ENCODE peak calls at places on chromosomes 12 and 14, in four cellular contexts. One of them, this sample, is unnamed.

GRCh38 chr14:21069388-21070082 is 569 bp upstream of the ARHGEF40 start:
- DNase-seq in WTC11: peak
- DNase-seq in K562: no peak
- DNase-seq in SK-N-SH: peak
- DNase-seq in this sample: no peak

GRCh38 chr12:8687846-8688601 is 9.8 kb upstream of the RIMKLB start:
- DNase-seq in WTC11: no peak
- DNase-seq in K562: no peak
- DNase-seq in SK-N-SH: peak
- DNase-seq in this sample: no peak

GRCh38 chr12:65278576-65279386 is at the start of gene MSRB3:
- DNase-seq in WTC11: peak
- DNase-seq in K562: peak
- DNase-seq in SK-N-SH: peak
- DNase-seq in this sample: peak

GRCh38 chr14:55936691-55937090 is 181.5 kb upstream of the PELI2 start:
- DNase-seq in WTC11: peak
- DNase-seq in K562: no peak
- DNase-seq in SK-N-SH: no peak
- DNase-seq in this sample: no peak

GRCh38 chr14:100593751-100594624 is 6.8 kb upstream of the BEGAIN start:
- DNase-seq in WTC11: peak
- DNase-seq in K562: no peak
- DNase-seq in SK-N-SH: no peak
- DNase-seq in this sample: no peak

GRCh38 chr14:99191663-99192621 is 80.1 kb downstream of the BCL11B start:
- DNase-seq in WTC11: no peak
- DNase-seq in K562: no peak
- DNase-seq in SK-N-SH: no peak
- DNase-seq in this sample: no peak

GRCh38 chr12:132282950-132283771 is 46.2 kb downstream of the GALNT9 start:
- DNase-seq in WTC11: peak
- DNase-seq in K562: no peak
- DNase-seq in SK-N-SH: no peak
- DNase-seq in this sample: peak

GRCh38 chr12:2582631-2583616 is 211.8 kb upstream of the FKBP4 start:
- DNase-seq in WTC11: peak
- DNase-seq in K562: peak
- DNase-seq in SK-N-SH: peak
- DNase-seq in this sample: peak

GRCh38 chr12:71009414-71010142 is 89.0 kb upstream of the PTPRR start:
- DNase-seq in WTC11: no peak
- DNase-seq in K562: no peak
- DNase-seq in SK-N-SH: no peak
- DNase-seq in this sample: no peak

GRCh38 chr14:92603309-92604257 is 90.0 kb downstream of the RIN3 start:
- DNase-seq in WTC11: no peak
- DNase-seq in K562: no peak
- DNase-seq in SK-N-SH: no peak
- DNase-seq in this sample: no peak

GRCh38 chr12:42140901-42141300 is 3.8 kb downstream of the GXYLT1 start:
- DNase-seq in WTC11: no peak
- DNase-seq in K562: no peak
- DNase-seq in SK-N-SH: no peak
- DNase-seq in this sample: no peak

GRCh38 chr14:43579743-43580142 is 927.3 kb downstream of the FSCB start:
- DNase-seq in WTC11: no peak
- DNase-seq in K562: no peak
- DNase-seq in SK-N-SH: no peak
- DNase-seq in this sample: no peak

GRCh38 chr12:1377681-1378080 is 216.7 kb downstream of the FBXL14 start:
- DNase-seq in WTC11: no peak
- DNase-seq in K562: no peak
- DNase-seq in SK-N-SH: no peak
- DNase-seq in this sample: no peak

GRCh38 chr14:91402278-91403068 is 15.1 kb downstream of the CCDC88C start:
- DNase-seq in WTC11: no peak
- DNase-seq in K562: peak
- DNase-seq in SK-N-SH: no peak
- DNase-seq in this sample: no peak

GRCh38 chr14:91341331-91342242 is 76.0 kb downstream of the CCDC88C start:
- DNase-seq in WTC11: no peak
- DNase-seq in K562: no peak
- DNase-seq in SK-N-SH: no peak
- DNase-seq in this sample: no peak

GRCh38 chr12:131794573-131794972 is 33.6 kb upstream of the MMP17 start:
- DNase-seq in WTC11: no peak
- DNase-seq in K562: no peak
- DNase-seq in SK-N-SH: no peak
- DNase-seq in this sample: no peak

GRCh38 chr14:92531151-92531873 is 17.7 kb downstream of the RIN3 start:
- DNase-seq in WTC11: no peak
- DNase-seq in K562: no peak
- DNase-seq in SK-N-SH: no peak
- DNase-seq in this sample: no peak

GRCh38 chr14:65926504-65926903 is 514.0 kb downstream of the FUT8 start:
- DNase-seq in WTC11: peak
- DNase-seq in K562: no peak
- DNase-seq in SK-N-SH: no peak
- DNase-seq in this sample: no peak

GRCh38 chr14:74216671-74217070 is 22.6 kb upstream of the VSX2 start:
- DNase-seq in WTC11: no peak
- DNase-seq in K562: no peak
- DNase-seq in SK-N-SH: no peak
- DNase-seq in this sample: no peak

GRCh38 chr12:123971770-123972447 is 722 bp downstream of the CCDC92 start:
- DNase-seq in WTC11: peak
- DNase-seq in K562: peak
- DNase-seq in SK-N-SH: peak
- DNase-seq in this sample: peak

GRCh38 chr12:102314821-102315220 is 117.2 kb upstream of the PMCH start:
- DNase-seq in WTC11: no peak
- DNase-seq in K562: no peak
- DNase-seq in SK-N-SH: no peak
- DNase-seq in this sample: no peak

GRCh38 chr12:14187966-14188365 is 177.5 kb upstream of the ATF7IP start:
- DNase-seq in WTC11: no peak
- DNase-seq in K562: no peak
- DNase-seq in SK-N-SH: no peak
- DNase-seq in this sample: no peak

GRCh38 chr12:20175704-20176388 is 192.5 kb upstream of the PDE3A start:
- DNase-seq in WTC11: no peak
- DNase-seq in K562: no peak
- DNase-seq in SK-N-SH: no peak
- DNase-seq in this sample: no peak

GRCh38 chr12:93741741-93742085 is 64.5 kb downstream of the CRADD start:
- DNase-seq in WTC11: peak
- DNase-seq in K562: no peak
- DNase-seq in SK-N-SH: peak
- DNase-seq in this sample: peak

GRCh38 chr12:100200450-100201181 is at the start of gene ACTR6:
- DNase-seq in WTC11: peak
- DNase-seq in K562: peak
- DNase-seq in SK-N-SH: peak
- DNase-seq in this sample: peak

GRCh38 chr12:110348431-110349059 is 55.0 kb downstream of the ANAPC7 start:
- DNase-seq in WTC11: no peak
- DNase-seq in K562: no peak
- DNase-seq in SK-N-SH: no peak
- DNase-seq in this sample: no peak

GRCh38 chr12:3964404-3964803 is 91.2 kb upstream of the PARP11 start:
- DNase-seq in WTC11: peak
- DNase-seq in K562: peak
- DNase-seq in SK-N-SH: peak
- DNase-seq in this sample: peak

GRCh38 chr14:96039633-96040311 is 610 bp downstream of the C14orf132 start:
- DNase-seq in WTC11: peak
- DNase-seq in K562: no peak
- DNase-seq in SK-N-SH: peak
- DNase-seq in this sample: no peak

GRCh38 chr12:95412826-95413311 is 61.1 kb upstream of the METAP2 start:
- DNase-seq in WTC11: no peak
- DNase-seq in K562: no peak
- DNase-seq in SK-N-SH: no peak
- DNase-seq in this sample: no peak

GRCh38 chr12:39267886-39268285 is 175.0 kb downstream of the KIF21A start:
- DNase-seq in WTC11: no peak
- DNase-seq in K562: no peak
- DNase-seq in SK-N-SH: no peak
- DNase-seq in this sample: no peak

GRCh38 chr12:124913474-124914391 is 717 bp downstream of the UBC start:
- DNase-seq in WTC11: peak
- DNase-seq in K562: peak
- DNase-seq in SK-N-SH: peak
- DNase-seq in this sample: peak

GRCh38 chr12:122159879-122160278 is 14.1 kb downstream of the IL31 start:
- DNase-seq in WTC11: no peak
- DNase-seq in K562: no peak
- DNase-seq in SK-N-SH: peak
- DNase-seq in this sample: no peak

GRCh38 chr12:55718020-55718419 is 2.2 kb upstream of the RDH5 start:
- DNase-seq in WTC11: peak
- DNase-seq in K562: no peak
- DNase-seq in SK-N-SH: no peak
- DNase-seq in this sample: no peak
- TF ChIP-seq TEAD4 in WTC11: no peak
- TF ChIP-seq TEAD4 in K562: no peak
- TF ChIP-seq TEAD4 in SK-N-SH: no peak
- TF ChIP-seq TEAD4 in this sample: peak

GRCh38 chr12:6336859-6337744 is 4.8 kb downstream of the TNFRSF1A start:
- DNase-seq in WTC11: peak
- DNase-seq in K562: peak
- DNase-seq in SK-N-SH: no peak
- DNase-seq in this sample: no peak
- TF ChIP-seq TEAD4 in WTC11: no peak
- TF ChIP-seq TEAD4 in K562: no peak
- TF ChIP-seq TEAD4 in SK-N-SH: no peak
- TF ChIP-seq TEAD4 in this sample: no peak

DNA sequence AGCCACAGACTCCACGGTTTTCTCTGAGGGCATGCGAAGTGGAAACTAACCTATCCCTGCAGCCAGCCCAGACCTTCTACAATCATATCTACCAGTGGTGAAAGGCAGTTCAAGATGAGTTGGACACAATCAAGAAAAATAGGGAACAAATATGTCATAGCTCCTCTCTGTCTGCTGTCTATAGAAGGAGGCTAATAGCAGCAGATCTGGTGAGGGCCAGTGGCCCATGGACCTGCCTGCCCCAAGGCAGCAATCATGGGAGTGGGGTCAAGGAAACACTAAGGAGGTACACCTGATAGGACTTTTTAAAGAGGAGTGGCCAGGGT is 149.5 kb downstream of the PRKCH start:
- DNase-seq in WTC11: no peak
- DNase-seq in K562: no peak
- DNase-seq in SK-N-SH: no peak
- DNase-seq in this sample: no peak
- TF ChIP-seq TEAD4 in WTC11: no peak
- TF ChIP-seq TEAD4 in K562: no peak
- TF ChIP-seq TEAD4 in SK-N-SH: no peak
- TF ChIP-seq TEAD4 in this sample: no peak

GRCh38 chr12:89884365-89884915 is 175.8 kb upstream of the ATP2B1 start:
- DNase-seq in WTC11: no peak
- DNase-seq in K562: no peak
- DNase-seq in SK-N-SH: no peak
- DNase-seq in this sample: no peak
- TF ChIP-seq TEAD4 in WTC11: no peak
- TF ChIP-seq TEAD4 in K562: no peak
- TF ChIP-seq TEAD4 in SK-N-SH: no peak
- TF ChIP-seq TEAD4 in this sample: no peak

DNA sequence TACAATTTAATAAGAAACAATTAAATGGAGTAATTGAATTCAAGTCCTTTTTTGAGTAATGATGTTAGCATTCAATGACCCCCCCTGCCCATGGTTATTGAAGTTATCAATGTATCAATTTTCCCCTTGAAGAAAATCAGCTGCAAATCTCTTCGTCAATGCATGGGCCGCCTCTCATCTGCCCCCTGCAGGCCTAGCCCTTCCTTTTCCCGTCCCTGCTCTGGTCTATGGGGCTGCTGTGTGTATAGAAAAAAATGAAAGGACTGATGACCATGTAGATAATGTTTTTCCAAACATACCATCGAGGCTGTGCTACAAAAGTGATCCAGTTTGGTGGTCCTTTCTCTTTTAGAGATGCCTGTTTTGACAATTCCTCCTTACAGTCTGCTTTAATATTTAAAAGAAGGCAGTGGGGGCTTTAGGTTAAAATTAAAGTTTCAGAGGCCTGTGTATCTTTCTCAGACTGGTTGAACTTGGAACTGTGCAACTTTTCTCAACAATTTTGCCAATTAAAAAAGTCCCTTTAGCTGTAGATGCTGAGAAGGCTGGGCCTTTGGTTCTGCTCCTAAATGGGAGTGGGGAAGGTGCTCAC is 98.4 kb downstream of the APAF1 start:
- DNase-seq in WTC11: peak
- DNase-seq in K562: peak
- DNase-seq in SK-N-SH: peak
- DNase-seq in this sample: no peak
- TF ChIP-seq TEAD4 in WTC11: no peak
- TF ChIP-seq TEAD4 in K562: no peak
- TF ChIP-seq TEAD4 in SK-N-SH: no peak
- TF ChIP-seq TEAD4 in this sample: no peak

GRCh38 chr14:102828201-102828600 is 51.0 kb downstream of the TRAF3 start:
- DNase-seq in WTC11: no peak
- DNase-seq in K562: no peak
- DNase-seq in SK-N-SH: no peak
- DNase-seq in this sample: no peak
- TF ChIP-seq TEAD4 in WTC11: no peak
- TF ChIP-seq TEAD4 in K562: no peak
- TF ChIP-seq TEAD4 in SK-N-SH: no peak
- TF ChIP-seq TEAD4 in this sample: no peak